ENCODE peak calls at places on chromosomes 1 and 21, in six cellular contexts. W is HCT116, J is endothelial cell of umbilical vein, Z is Peyer's patch, D is ovary, G is IMR-90. F is an unnamed sample.

GRCh38 chr1:58626293-58626692 is 49.2 kb upstream of the TACSTD2 start:
- DNase-seq in W (no peak), J (no peak), Z (no peak), D (no peak), G (no peak), F (no peak)

GRCh38 chr1:10424034-10424433 is 6.2 kb upstream of the CENPS start:
- DNase-seq in W (no peak), J (no peak), Z (no peak), D (peak; percentile 49), G (peak; percentile 65), F (no peak)

GRCh38 chr1:5706239-5706638 is 286.0 kb downstream of the NPHP4 start:
- DNase-seq in W (no peak), J (no peak), Z (no peak), D (no peak), G (no peak), F (no peak)

GRCh38 chr21:37405629-37406028 is 39.1 kb downstream of the DYRK1A start:
- DNase-seq in W (no peak), J (no peak), Z (no peak), D (no peak), G (no peak), F (no peak)

GRCh38 chr1:14937288-14937949 is 216.1 kb upstream of the TMEM51 start:
- DNase-seq in W (no peak), J (no peak), Z (no peak), D (no peak), G (no peak), F (no peak)

GRCh38 chr1:175918364-175918801 is 175.0 kb upstream of the TNR start:
- DNase-seq in W (no peak), J (no peak), Z (no peak), D (no peak), G (peak; percentile 69), F (no peak)

GRCh38 chr21:36297938-36298572 is 21.9 kb upstream of the MORC3 start:
- DNase-seq in W (no peak), J (no peak), Z (peak; percentile 89), D (no peak), G (peak; percentile 15), F (peak; percentile 23)

GRCh38 chr1:104760017-104760416 is 1010.3 kb downstream of the AMY1C start:
- DNase-seq in W (no peak), J (no peak), Z (no peak), D (no peak), G (no peak), F (no peak)

GRCh38 chr1:96080925-96081324 is 640.7 kb upstream of the PTBP2 start:
- DNase-seq in W (peak; percentile 8), J (no peak), Z (no peak), D (no peak), G (peak; percentile 16), F (no peak)

GRCh38 chr1:246647513-246647912 is 76.7 kb upstream of the SCCPDH start:
- DNase-seq in W (no peak), J (no peak), Z (no peak), D (no peak), G (peak; percentile 60), F (no peak)

GRCh38 chr1:107570768-107571167 is 394.2 kb downstream of the VAV3 start:
- DNase-seq in W (no peak), J (no peak), Z (no peak), D (no peak), G (no peak), F (no peak)

GRCh38 chr1:167627865-167628641 is 2.0 kb upstream of the RCSD1 start:
- DNase-seq in W (no peak), J (no peak), Z (peak; percentile 88), D (no peak), G (no peak), F (no peak)

GRCh38 chr1:168333562-168334256 is 53.0 kb downstream of the TBX19 start:
- DNase-seq in W (no peak), J (no peak), Z (no peak), D (no peak), G (no peak), F (no peak)

GRCh38 chr1:241591736-241592135 is 48.4 kb downstream of the CHML start:
- DNase-seq in W (no peak), J (no peak), Z (no peak), D (no peak), G (no peak), F (no peak)

GRCh38 chr1:39955547-39956539 is 898 bp downstream of the MFSD2A start:
- DNase-seq in W (peak; percentile 18), J (peak; percentile 49), Z (peak; percentile 35), D (peak; percentile 18), G (peak; percentile 49), F (no peak)

GRCh38 chr1:25997759-25998074 is at the start of gene PAFAH2:
- DNase-seq in W (no peak), J (no peak), Z (peak; percentile 20), D (no peak), G (no peak), F (no peak)

GRCh38 chr1:16396591-16396990 is 29.5 kb downstream of the SZRD1 start:
- DNase-seq in W (no peak), J (peak; percentile 66), Z (no peak), D (no peak), G (peak; percentile 84), F (peak; percentile 34)

GRCh38 chr1:157961805-157962762 is 31.4 kb upstream of the KIRREL1 start:
- DNase-seq in W (no peak), J (peak; percentile 27), Z (no peak), D (no peak), G (peak; percentile 69), F (no peak)

GRCh38 chr1:182120411-182121258 is 59.1 kb upstream of the ZNF648 start:
- DNase-seq in W (no peak), J (no peak), Z (no peak), D (peak; percentile 81), G (no peak), F (peak; percentile 70)

GRCh38 chr1:67479146-67479891 is 49.1 kb upstream of the SERBP1 start:
- DNase-seq in W (no peak), J (peak; percentile 60), Z (no peak), D (peak; percentile 67), G (no peak), F (peak; percentile 77)

GRCh38 chr1:21510113-21510493 is 880 bp downstream of the ALPL start:
- DNase-seq in W (no peak), J (no peak), Z (no peak), D (no peak), G (no peak), F (no peak)

GRCh38 chr1:107480548-107480947 is 339.7 kb downstream of the NTNG1 start:
- DNase-seq in W (no peak), J (no peak), Z (peak; percentile 24), D (no peak), G (no peak), F (no peak)

GRCh38 chr21:45053561-45053960 is 20.8 kb upstream of the ADARB1 start:
- DNase-seq in W (no peak), J (no peak), Z (no peak), D (no peak), G (no peak), F (no peak)

DNA sequence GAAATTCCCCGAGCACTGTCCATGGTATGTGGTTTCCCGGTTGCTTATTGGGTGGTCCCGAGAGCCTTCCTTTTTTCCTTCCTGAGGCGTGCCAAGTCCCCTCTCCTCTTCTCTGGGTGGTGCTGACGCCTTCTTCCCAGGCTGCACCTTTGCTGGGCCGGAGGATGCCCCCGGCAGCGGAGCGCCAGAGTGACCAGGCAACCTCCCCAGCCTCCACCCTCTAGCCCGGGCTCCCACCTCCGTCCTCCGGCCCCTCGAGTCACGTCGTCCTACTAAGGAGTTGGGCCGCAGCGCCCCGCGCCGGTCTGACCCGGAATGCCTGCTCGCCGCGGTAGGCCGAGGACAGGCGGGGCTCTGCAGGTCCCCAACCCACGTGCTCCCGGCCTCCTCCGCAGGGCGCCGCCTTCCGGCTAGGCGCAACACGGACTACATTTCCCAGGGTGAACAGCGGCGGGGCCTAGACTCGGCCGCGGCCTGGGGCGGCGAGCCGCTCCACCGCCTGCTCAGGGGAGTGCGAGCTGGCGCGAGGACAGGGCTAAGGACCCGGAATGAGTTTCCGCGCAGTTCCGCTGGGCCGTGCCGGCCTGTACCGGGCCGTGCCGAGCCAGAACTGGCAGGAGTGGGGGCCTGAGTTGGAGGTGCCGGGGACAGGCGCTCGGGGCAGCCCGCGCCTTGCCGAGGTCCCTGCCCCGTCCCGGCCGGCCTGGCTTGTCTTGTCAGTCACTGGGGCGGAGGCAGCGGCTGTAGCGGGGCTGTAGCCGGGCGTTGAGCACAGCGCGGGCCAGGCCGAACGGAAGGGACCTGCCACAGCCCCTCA is at the start of gene IPO13:
- DNase-seq in W (peak; percentile 93), J (peak; percentile 96), Z (peak; percentile 93), D (peak; percentile 93), G (peak; percentile 94), F (peak; percentile 91)
- TF ChIP-seq POLR2A in W (peak; percentile 53), J (peak; percentile 86), Z (peak; percentile 79), D (peak; percentile 48), G (peak; percentile 72), F (no peak)

GRCh38 chr1:184903111-184903692 is 71.1 kb downstream of the NIBAN1 start:
- DNase-seq in W (no peak), J (no peak), Z (no peak), D (no peak), G (no peak), F (no peak)

GRCh38 chr1:184905601-184906322 is 68.5 kb downstream of the NIBAN1 start:
- DNase-seq in W (no peak), J (no peak), Z (no peak), D (no peak), G (no peak), F (no peak)

DNA sequence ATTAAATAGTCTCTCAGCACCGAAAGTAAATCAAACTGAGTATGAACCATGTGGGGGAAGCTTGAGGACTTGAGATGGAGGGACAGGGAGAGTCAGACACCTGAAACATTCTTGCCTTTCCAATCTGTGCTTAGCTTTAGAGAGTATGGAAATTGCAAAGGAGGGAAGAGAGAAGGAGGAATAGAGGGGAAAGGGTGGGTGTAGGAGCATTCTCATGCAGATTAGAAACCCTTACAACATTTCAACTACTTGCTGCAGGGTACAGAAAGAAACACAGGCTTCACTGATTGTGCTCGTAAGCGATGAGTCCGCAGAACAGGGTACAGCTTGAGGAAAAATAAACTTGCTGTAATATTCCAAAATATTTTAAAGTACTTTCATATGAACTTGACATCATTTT is 73.8 kb downstream of the NIBAN1 start:
- DNase-seq in W (no peak), J (no peak), Z (no peak), D (no peak), G (no peak), F (no peak)
- H3K4me1 ChIP-seq in W (no peaks in the 10 kb centered on the region), J (no peaks in the 10 kb centered on the region), Z (no peaks in the 10 kb centered on the region), D (no peaks in the 10 kb centered on the region), G (peaks cover 9% of the 10 kb centered on the region), F (no peaks in the 10 kb centered on the region)

DNA sequence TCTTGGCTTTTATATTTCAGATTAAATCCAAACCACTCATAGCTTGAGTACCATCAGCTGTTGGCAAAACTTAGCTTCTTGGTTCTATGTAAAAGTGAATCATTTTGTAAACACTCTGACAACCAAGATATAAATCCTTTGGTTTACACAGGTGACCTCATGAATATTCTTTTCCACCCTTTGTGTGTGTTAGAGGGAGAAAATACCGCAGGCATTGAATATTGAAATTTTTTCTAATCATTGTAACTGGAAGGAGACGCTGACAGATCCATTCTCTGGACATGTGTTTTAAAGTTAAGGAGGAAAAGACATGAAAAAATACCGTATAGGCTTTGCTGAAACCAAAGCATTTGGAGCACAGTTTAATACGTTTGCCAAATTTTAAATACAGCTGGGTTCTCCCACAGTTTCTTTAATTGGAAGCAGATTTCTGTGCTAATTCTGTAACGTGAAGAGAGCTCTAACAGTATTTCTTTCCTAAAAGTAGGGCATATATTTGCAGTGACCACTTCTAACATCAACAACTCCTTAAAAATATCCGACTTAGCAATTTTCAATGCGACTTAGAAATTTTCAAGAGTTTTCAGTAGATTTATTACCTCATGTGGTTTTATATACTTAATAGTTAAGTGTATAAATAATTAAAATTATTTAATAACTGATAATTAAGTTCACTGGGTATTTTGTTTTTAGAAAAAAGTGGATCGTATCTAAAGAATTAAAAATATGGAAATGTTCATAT is 388.2 kb downstream of the USP25 start:
- DNase-seq in W (no peak), J (peak; percentile 93), Z (no peak), D (no peak), G (peak; percentile 88), F (no peak)
- H3K27ac ChIP-seq in W (no peak overlapping the region), J (peak overlapping the region; percentile 97), Z (no peak overlapping the region), D (no peak overlapping the region), G (no peak overlapping the region), F (peak overlapping the region; percentile 86)

GRCh38 chr1:160631983-160632625 is 14.7 kb downstream of the SLAMF1 start:
- DNase-seq in W (no peak), J (no peak), Z (no peak), D (no peak), G (no peak), F (no peak)
- TF ChIP-seq POLR2A in W (no peak), J (no peak), Z (no peak), D (no peak), G (no peak), F (no peak)